ENCODE peak calls at places on chromosomes 5 and 9, in four cellular contexts. One of them, this sample, is unnamed. For H3K36me3, the result is how much of the 10 kb centered on the place peaks cover.

GRCh38 chr5:174384509-174384947 is 339.0 kb downstream of the NSG2 start:
- DNase-seq in PC-9: no peak
- DNase-seq in GM06990: no peak
- DNase-seq in endothelial cell of umbilical vein: no peak
- DNase-seq in this sample: peak

GRCh38 chr5:9197881-9198260 is 348.0 kb downstream of the SEMA5A start:
- DNase-seq in endothelial cell of umbilical vein: no peak
- DNase-seq in PC-9: no peak
- DNase-seq in GM06990: peak
- DNase-seq in this sample: no peak

GRCh38 chr9:104073770-104074133 is 20.4 kb upstream of the SMC2 start:
- DNase-seq in GM06990: no peak
- DNase-seq in PC-9: no peak
- DNase-seq in endothelial cell of umbilical vein: no peak
- DNase-seq in this sample: no peak

GRCh38 chr9:87497604-87498045 is at the start of gene DAPK1:
- DNase-seq in PC-9: peak
- DNase-seq in GM06990: peak
- DNase-seq in endothelial cell of umbilical vein: peak
- DNase-seq in this sample: no peak

GRCh38 chr9:98607152-98607551 is 101.6 kb downstream of the GABBR2 start:
- DNase-seq in GM06990: no peak
- DNase-seq in PC-9: no peak
- DNase-seq in endothelial cell of umbilical vein: no peak
- DNase-seq in this sample: no peak

GRCh38 chr5:178555771-178556211 is 34.4 kb downstream of the COL23A1 start:
- DNase-seq in PC-9: no peak
- DNase-seq in GM06990: no peak
- DNase-seq in endothelial cell of umbilical vein: peak
- DNase-seq in this sample: no peak

GRCh38 chr9:129678844-129679243 is 13.4 kb downstream of the PRRX2 start:
- DNase-seq in GM06990: no peak
- DNase-seq in endothelial cell of umbilical vein: no peak
- DNase-seq in PC-9: no peak
- DNase-seq in this sample: no peak

GRCh38 chr9:107932036-107932435 is 442.5 kb upstream of the KLF4 start:
- DNase-seq in endothelial cell of umbilical vein: no peak
- DNase-seq in GM06990: no peak
- DNase-seq in PC-9: no peak
- DNase-seq in this sample: peak

DNA sequence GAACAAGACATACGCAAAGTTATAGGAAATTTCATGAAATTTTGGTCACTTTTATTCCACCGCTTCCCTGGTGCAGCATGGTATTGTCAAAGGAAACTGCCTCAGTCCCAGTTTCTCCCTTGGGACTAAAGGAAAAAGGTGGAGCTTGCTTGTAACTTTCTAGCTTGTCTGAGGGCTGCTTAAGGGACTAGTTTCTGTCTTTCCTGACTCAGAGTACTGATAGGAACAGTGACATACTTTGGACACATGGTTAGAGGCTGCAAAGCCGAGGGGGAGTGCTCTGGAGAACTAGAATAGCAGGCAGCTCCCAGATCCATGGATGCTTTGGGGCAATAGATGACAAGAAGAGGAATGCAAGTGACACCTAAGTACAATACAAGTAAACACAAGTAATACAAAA is 136.7 kb downstream of the CDC42SE2 start:
- DNase-seq in endothelial cell of umbilical vein: no peak
- DNase-seq in PC-9: no peak
- DNase-seq in GM06990: no peak
- DNase-seq in this sample: no peak
- H3K4me3 ChIP-seq in endothelial cell of umbilical vein: no peak
- H3K4me3 ChIP-seq in PC-9: no peak
- H3K4me3 ChIP-seq in GM06990: no peak
- H3K4me3 ChIP-seq in this sample: no peak

DNA sequence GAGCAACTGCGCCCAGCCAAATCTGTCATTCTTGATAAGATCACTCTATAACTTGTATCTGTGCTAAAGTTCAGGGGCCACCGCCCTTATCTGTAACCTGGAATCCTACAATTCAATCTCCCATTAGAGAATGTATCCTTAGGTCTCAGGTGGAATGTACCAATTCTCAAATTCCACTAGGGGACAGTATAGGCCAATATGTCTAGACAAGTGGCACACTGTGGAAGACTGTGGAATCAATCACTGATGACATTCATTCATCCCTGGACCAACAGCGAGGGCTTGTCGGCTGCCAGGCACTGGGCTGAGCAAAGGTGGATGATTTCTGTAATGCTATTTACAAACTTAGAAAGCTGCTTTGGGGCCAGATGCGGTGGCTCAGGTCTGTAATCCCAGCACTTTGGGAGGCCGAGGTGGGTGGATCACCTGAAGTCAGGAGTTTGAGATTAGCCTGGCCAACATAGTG is 28.7 kb upstream of the MEGF9 start:
- DNase-seq in PC-9: no peak
- DNase-seq in GM06990: peak
- DNase-seq in endothelial cell of umbilical vein: peak
- DNase-seq in this sample: no peak
- TF ChIP-seq CTCF in PC-9: peak
- TF ChIP-seq CTCF in GM06990: peak
- TF ChIP-seq CTCF in endothelial cell of umbilical vein: peak
- TF ChIP-seq CTCF in this sample: peak

GRCh38 chr9:71691036-71691435 is 77.3 kb downstream of the CEMIP2 start:
- DNase-seq in endothelial cell of umbilical vein: no peak
- DNase-seq in PC-9: peak
- DNase-seq in GM06990: no peak
- DNase-seq in this sample: no peak
- H3K36me3 ChIP-seq in endothelial cell of umbilical vein: under half
- H3K36me3 ChIP-seq in PC-9: under half
- H3K36me3 ChIP-seq in GM06990: under half
- H3K36me3 ChIP-seq in this sample: under half

GRCh38 chr9:112031400-112031799 is 134.8 kb downstream of the UGCG start:
- DNase-seq in endothelial cell of umbilical vein: no peak
- DNase-seq in PC-9: no peak
- DNase-seq in GM06990: no peak
- DNase-seq in this sample: no peak

GRCh38 chr9:112029921-112030444 is 133.4 kb downstream of the UGCG start:
- DNase-seq in GM06990: no peak
- DNase-seq in endothelial cell of umbilical vein: peak
- DNase-seq in PC-9: peak
- DNase-seq in this sample: peak

GRCh38 chr9:112032733-112033132 is 136.1 kb downstream of the UGCG start:
- DNase-seq in GM06990: no peak
- DNase-seq in endothelial cell of umbilical vein: no peak
- DNase-seq in PC-9: no peak
- DNase-seq in this sample: no peak

GRCh38 chr9:112033237-112034215 is 136.9 kb downstream of the UGCG start:
- DNase-seq in GM06990: no peak
- DNase-seq in endothelial cell of umbilical vein: no peak
- DNase-seq in PC-9: no peak
- DNase-seq in this sample: no peak

DNA sequence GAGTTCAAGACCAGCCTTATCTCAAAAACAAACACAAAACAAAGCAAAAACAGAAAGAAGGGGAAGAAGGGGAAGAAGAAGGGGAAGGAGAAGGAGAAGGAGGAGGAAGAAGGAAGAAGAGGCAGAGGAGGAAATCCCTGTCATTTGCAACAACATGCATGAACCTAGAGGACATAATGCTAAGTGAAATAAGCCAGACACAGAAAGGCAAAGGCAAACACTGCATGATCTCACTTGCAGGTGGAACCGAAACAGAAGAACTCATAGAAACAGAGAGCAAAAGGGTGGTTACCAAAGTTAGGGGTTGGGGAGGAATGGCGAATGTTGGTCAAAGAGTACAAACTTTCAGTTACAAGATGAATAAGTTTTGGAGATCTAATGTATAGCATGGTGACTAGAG is 135.4 kb downstream of the UGCG start:
- DNase-seq in endothelial cell of umbilical vein: no peak
- DNase-seq in GM06990: no peak
- DNase-seq in PC-9: no peak
- DNase-seq in this sample: no peak
- H3K4me3 ChIP-seq in endothelial cell of umbilical vein: no peak
- H3K4me3 ChIP-seq in GM06990: peak
- H3K4me3 ChIP-seq in PC-9: no peak
- H3K4me3 ChIP-seq in this sample: no peak

GRCh38 chr9:134399435-134400056 is 73.3 kb downstream of the RXRA start:
- DNase-seq in endothelial cell of umbilical vein: peak
- DNase-seq in GM06990: no peak
- DNase-seq in PC-9: no peak
- DNase-seq in this sample: no peak
- TF ChIP-seq CTCF in endothelial cell of umbilical vein: peak
- TF ChIP-seq CTCF in GM06990: peak
- TF ChIP-seq CTCF in PC-9: peak
- TF ChIP-seq CTCF in this sample: peak

GRCh38 chr9:131235480-131235851 is 40.8 kb downstream of the FAM78A start:
- DNase-seq in PC-9: no peak
- DNase-seq in endothelial cell of umbilical vein: no peak
- DNase-seq in GM06990: no peak
- DNase-seq in this sample: no peak
- H3K36me3 ChIP-seq in PC-9: under half
- H3K36me3 ChIP-seq in endothelial cell of umbilical vein: under half
- H3K36me3 ChIP-seq in GM06990: under half
- H3K36me3 ChIP-seq in this sample: under half

GRCh38 chr9:109498195-109499060 is at the start of gene PTPN3:
- DNase-seq in endothelial cell of umbilical vein: no peak
- DNase-seq in GM06990: no peak
- DNase-seq in PC-9: peak
- DNase-seq in this sample: no peak

GRCh38 chr9:109499061-109499630 is 1.0 kb upstream of the PTPN3 start:
- DNase-seq in endothelial cell of umbilical vein: no peak
- DNase-seq in GM06990: no peak
- DNase-seq in PC-9: no peak
- DNase-seq in this sample: no peak

GRCh38 chr9:109499631-109500120 is 1.6 kb upstream of the PTPN3 start:
- DNase-seq in PC-9: peak
- DNase-seq in GM06990: no peak
- DNase-seq in endothelial cell of umbilical vein: no peak
- DNase-seq in this sample: no peak

GRCh38 chr9:109497193-109498165 is 628 bp downstream of the PTPN3 start:
- DNase-seq in endothelial cell of umbilical vein: no peak
- DNase-seq in PC-9: peak
- DNase-seq in GM06990: no peak
- DNase-seq in this sample: no peak

DNA sequence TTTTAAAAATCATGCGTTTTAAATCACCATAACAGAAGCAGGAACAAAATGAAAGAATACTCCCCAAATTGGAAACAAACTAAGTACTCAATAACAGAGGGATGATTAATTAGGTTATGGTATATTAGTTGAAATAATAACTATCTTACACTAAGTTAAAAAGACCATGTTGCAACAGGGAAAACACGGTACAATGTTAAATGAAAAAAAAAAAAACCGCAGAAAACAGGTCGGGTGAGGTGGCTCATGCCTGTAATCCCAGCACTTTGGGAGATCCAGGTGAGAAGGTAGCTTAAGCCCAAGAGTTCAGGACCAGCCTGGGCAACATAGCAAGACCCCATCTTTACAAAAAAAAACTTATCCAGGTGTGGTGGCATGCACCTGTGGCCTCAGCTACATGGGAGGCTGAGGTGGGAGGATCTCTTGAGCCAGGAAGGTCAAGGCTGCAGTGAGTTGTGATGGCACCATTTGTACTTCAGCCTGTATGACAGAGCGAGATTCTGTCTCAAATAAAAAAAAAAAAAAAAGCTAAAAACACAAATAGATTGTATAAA is 2.4 kb upstream of the PTPN3 start:
- DNase-seq in endothelial cell of umbilical vein: no peak
- DNase-seq in PC-9: no peak
- DNase-seq in GM06990: no peak
- DNase-seq in this sample: no peak
- H3K4me3 ChIP-seq in endothelial cell of umbilical vein: no peak
- H3K4me3 ChIP-seq in PC-9: peak
- H3K4me3 ChIP-seq in GM06990: no peak
- H3K4me3 ChIP-seq in this sample: no peak

GRCh38 chr5:134070979-134071849 is 43.3 kb upstream of the TCF7 start:
- DNase-seq in endothelial cell of umbilical vein: no peak
- DNase-seq in PC-9: peak
- DNase-seq in GM06990: peak
- DNase-seq in this sample: no peak
- TF ChIP-seq CTCF in endothelial cell of umbilical vein: no peak
- TF ChIP-seq CTCF in PC-9: peak
- TF ChIP-seq CTCF in GM06990: peak
- TF ChIP-seq CTCF in this sample: no peak